ENCODE peak calls at places on chromosome 22, in nine cellular contexts. F, D, M, J, U, L, X, E and N are unnamed samples.

GRCh38 chr22:30607300-30607930 is 441 bp downstream of the TCN2 start:
- DNase-seq in F (peak), D (no peak), M (no peak), J (no peak), U (no peak), L (no peak), X (no peak), E (no peak), N (no peak)

GRCh38 chr22:37270928-37271650 is 11.2 kb upstream of the CYTH4 start:
- DNase-seq in F (no peak), D (no peak), M (no peak), J (no peak), U (no peak), L (no peak), X (no peak), E (peak), N (no peak)

GRCh38 chr22:38202437-38203089 is 769 bp downstream of the MAFF start:
- DNase-seq in F (peak), D (no peak), M (peak), J (peak), U (peak), L (no peak), X (peak), E (peak), N (no peak)

GRCh38 chr22:37639070-37639760 is at the start of gene SH3BP1:
- DNase-seq in F (peak), D (no peak), M (no peak), J (peak), U (peak), L (no peak), X (peak), E (no peak), N (no peak)

GRCh38 chr22:35375031-35375430 is 5.9 kb upstream of the HMOX1 start:
- DNase-seq in F (no peak), D (no peak), M (peak), J (no peak), U (no peak), L (no peak), X (no peak), E (no peak), N (no peak)

GRCh38 chr22:46122511-46122971 is 27.8 kb upstream of the PPARA start:
- DNase-seq in F (peak), D (no peak), M (no peak), J (peak), U (peak), L (peak), X (peak), E (no peak), N (no peak)

GRCh38 chr22:35307892-35308291 is 8.2 kb downstream of the TOM1 start:
- DNase-seq in F (no peak), D (no peak), M (no peak), J (peak), U (no peak), L (no peak), X (no peak), E (no peak), N (no peak)

GRCh38 chr22:29345932-29346331 is 30.4 kb upstream of the RASL10A start:
- DNase-seq in F (no peak), D (no peak), M (no peak), J (no peak), U (no peak), L (no peak), X (no peak), E (no peak), N (no peak)

GRCh38 chr22:38416621-38417251 is 38.3 kb downstream of the KCNJ4 start:
- DNase-seq in F (peak), D (no peak), M (no peak), J (peak), U (no peak), L (no peak), X (peak), E (no peak), N (no peak)

GRCh38 chr22:47043835-47044721 is 281.6 kb downstream of the TBC1D22A start:
- DNase-seq in F (peak), D (no peak), M (no peak), J (peak), U (no peak), L (no peak), X (peak), E (peak), N (no peak)

GRCh38 chr22:32480238-32480637 is 5.6 kb downstream of the FBXO7 start:
- DNase-seq in F (no peak), D (no peak), M (no peak), J (no peak), U (no peak), L (no peak), X (no peak), E (no peak), N (no peak)

GRCh38 chr22:30826670-30827355 is 132.1 kb downstream of the OSBP2 start:
- DNase-seq in F (no peak), D (no peak), M (no peak), J (peak), U (no peak), L (no peak), X (peak), E (no peak), N (no peak)

GRCh38 chr22:30305519-30305905 is 16.2 kb upstream of the CASTOR1 start:
- DNase-seq in F (no peak), D (no peak), M (no peak), J (peak), U (no peak), L (no peak), X (no peak), E (no peak), N (no peak)

GRCh38 chr22:45418056-45418769 is 4.7 kb downstream of the RIBC2 start:
- DNase-seq in F (no peak), D (no peak), M (no peak), J (peak), U (no peak), L (no peak), X (no peak), E (no peak), N (no peak)